ENCODE peak calls at places on chromosomes 16 and 17, in ten cellular contexts. L is hypothalamus; K is stimulated activated CD8-positive, alpha-beta memory T cell treated with anti-CD3 and anti-CD28 coated beads, Interleukin-7, amount 100 ng/mL, for 1 hour; O is activated T-cell treated with anti-CD3 and anti-CD28 coated beads for 1 hour; Y is stimulated activated CD4-positive, alpha-beta T cell treated with anti-CD3 and anti-CD28 coated beads, Interleukin-2, amount 100 ng/mL, for 24 hours; M is CD8-positive, alpha-beta memory T cell; J is activated naive CD4-positive, alpha-beta T cell treated with anti-CD3 and anti-CD28 coated beads for 36 hours; U is NCI-H774; N is activated T-helper 1 cell treated with anti-CD3 and anti-CD28 coated beads, Interleukin-2, amount 50 U/mL, for 16 hours; P is adrenal gland. T is an unnamed sample.
A peak's percentile ranks its signal among the peaks of the same experiment; 100 is the strongest.

GRCh38 chr16:64098451-64098850 is 1023.4 kb downstream of the CDH11 start:
- DNase-seq in L (no peak), K (no peak), O (no peak), Y (no peak), M (no peak), J (no peak), U (no peak), N (no peak), P (no peak), T (no peak)

GRCh38 chr16:49876716-49877129 is 20.8 kb upstream of the ZNF423 start:
- DNase-seq in L (no peak), K (no peak), O (no peak), Y (peak; percentile 69), M (no peak), J (peak; percentile 49), U (no peak), N (no peak), P (peak; percentile 47), T (no peak)

GRCh38 chr17:47705536-47706481 is 11.8 kb downstream of the TBKBP1 start:
- DNase-seq in L (no peak), K (no peak), O (no peak), Y (peak; percentile 68), M (no peak), J (peak; percentile 83), U (no peak), N (no peak), P (no peak), T (no peak)

GRCh38 chr17:43864161-43864706 is 17.3 kb downstream of the CD300LG start:
- DNase-seq in L (no peak), K (no peak), O (no peak), Y (no peak), M (no peak), J (no peak), U (no peak), N (no peak), P (no peak), T (no peak)

GRCh38 chr16:49560018-49560830 is 186.6 kb downstream of the C16orf78 start:
- DNase-seq in L (no peak), K (no peak), O (no peak), Y (no peak), M (no peak), J (no peak), U (no peak), N (no peak), P (no peak), T (no peak)

GRCh38 chr17:74444406-74444805 is 12.5 kb downstream of the GPRC5C start:
- DNase-seq in L (no peak), K (no peak), O (no peak), Y (no peak), M (no peak), J (no peak), U (no peak), N (no peak), P (peak; percentile 81), T (no peak)

GRCh38 chr16:48607056-48607825 is 2.7 kb downstream of the N4BP1 start:
- DNase-seq in L (no peak), K (no peak), O (no peak), Y (no peak), M (no peak), J (no peak), U (no peak), N (no peak), P (no peak), T (no peak)

GRCh38 chr17:11372692-11373091 is 131.7 kb downstream of the SHISA6 start:
- DNase-seq in L (no peak), K (no peak), O (no peak), Y (no peak), M (no peak), J (no peak), U (no peak), N (no peak), P (no peak), T (no peak)

GRCh38 chr17:77957215-77957868 is 1.2 kb upstream of the TNRC6C start:
- DNase-seq in L (no peak), K (no peak), O (no peak), Y (no peak), M (no peak), J (peak; percentile 23), U (no peak), N (no peak), P (peak; percentile 22), T (peak; percentile 53)

GRCh38 chr16:53893731-53894435 is 189.9 kb downstream of the FTO start:
- DNase-seq in L (no peak), K (no peak), O (no peak), Y (no peak), M (no peak), J (no peak), U (no peak), N (no peak), P (peak; percentile 51), T (no peak)

GRCh38 chr17:9916108-9916507 is 11.0 kb upstream of the RCVRN start:
- DNase-seq in L (no peak), K (no peak), O (no peak), Y (no peak), M (no peak), J (no peak), U (no peak), N (no peak), P (no peak), T (no peak)

GRCh38 chr17:33949100-33949499 is 306.0 kb upstream of the CCL2 start:
- DNase-seq in L (no peak), K (no peak), O (no peak), Y (no peak), M (no peak), J (no peak), U (no peak), N (no peak), P (no peak), T (no peak)

T was measured in pons.